ENCODE peak calls at places on chromosomes 6 and 20, in seven cellular contexts. N is progenitor cell of endocrine pancreas, J is RWPE1, M is tibial nerve, X is GM13976, S is A673, G is fibroblast of lung. H is an unnamed sample.

GRCh38 chr6:44004625-44005506 is 122.4 kb downstream of the MRPL14 start:
- DNase-seq in N (no peak), G (no peak), X (peak), S (peak), J (no peak), M (no peak), H (no peak)

GRCh38 chr6:46376562-46376969 is 114.7 kb downstream of the RCAN2 start:
- DNase-seq in S (no peak), M (no peak), G (no peak), X (peak), N (no peak), J (no peak), H (peak)

GRCh38 chr6:40807484-40807883 is 220.3 kb upstream of the LRFN2 start:
- DNase-seq in M (no peak), J (no peak), G (peak), N (no peak), X (no peak), S (no peak), H (no peak)

GRCh38 chr6:163413345-163414116 is 987 bp upstream of the QKI start:
- DNase-seq in J (peak), S (peak), G (peak), X (peak), N (peak), M (peak), H (peak)

GRCh38 chr6:26003102-26003694 is 40.6 kb downstream of the TRIM38 start:
- DNase-seq in G (peak), M (peak), S (peak), N (peak), J (peak), X (peak), H (no peak)

GRCh38 chr6:155418017-155418749 is 37.5 kb downstream of the NOX3 start:
- DNase-seq in J (peak), N (no peak), X (peak), S (peak), M (peak), G (peak), H (no peak)

GRCh38 chr20:33687370-33687915 is 1.3 kb upstream of the E2F1 start:
- DNase-seq in M (no peak), S (no peak), J (no peak), G (peak), N (no peak), X (no peak), H (no peak)

GRCh38 chr20:51763965-51764602 is 4.1 kb downstream of the ATP9A start:
- DNase-seq in X (no peak), N (no peak), J (no peak), G (peak), M (no peak), S (no peak), H (no peak)

GRCh38 chr6:155638200-155638599 is 182.6 kb upstream of the NOX3 start:
- DNase-seq in S (no peak), M (no peak), N (no peak), J (no peak), X (no peak), G (no peak), H (no peak)

GRCh38 chr20:25063981-25064380 is 6.0 kb upstream of the ACSS1 start:
- DNase-seq in N (no peak), S (no peak), M (no peak), J (no peak), G (no peak), X (no peak), H (no peak)

GRCh38 chr6:24936641-24937317 is 1.0 kb upstream of the RIPOR2 start:
- DNase-seq in M (no peak), S (no peak), J (no peak), G (peak), N (no peak), X (peak), H (no peak)

GRCh38 chr6:111605100-111605748 is 454 bp downstream of the TRAF3IP2 start:
- DNase-seq in N (no peak), S (peak), M (peak), J (peak), G (peak), X (peak), H (peak)

GRCh38 chr6:43334466-43335095 is 26.0 kb upstream of the CRIP3 start:
- DNase-seq in S (peak), X (no peak), N (no peak), M (no peak), J (peak), G (peak), H (no peak)

GRCh38 chr6:112432853-112433252 is 85.7 kb downstream of the RFPL4B start:
- DNase-seq in M (no peak), J (no peak), G (no peak), N (no peak), S (no peak), X (no peak), H (no peak)

GRCh38 chr6:162568266-162568665 is 159.3 kb downstream of the PRKN start:
- DNase-seq in X (no peak), N (no peak), G (no peak), S (no peak), M (no peak), J (no peak), H (no peak)

GRCh38 chr6:108959972-108960582 is 111.9 kb downstream of the ARMC2 start:
- DNase-seq in M (no peak), X (no peak), G (no peak), S (no peak), J (no peak), N (no peak), H (no peak)

GRCh38 chr6:170160031-170160627 is 130.7 kb downstream of the DLL1 start:
- DNase-seq in S (no peak), J (no peak), X (no peak), N (no peak), G (no peak), M (no peak), H (no peak)

GRCh38 chr6:124882580-124883393 is 79.5 kb upstream of the RNF217 start:
- DNase-seq in N (no peak), X (no peak), S (peak), M (no peak), G (peak), J (no peak), H (no peak)

GRCh38 chr6:125014157-125014957 is 52.1 kb downstream of the RNF217 start:
- DNase-seq in J (peak), G (peak), N (no peak), X (no peak), S (peak), M (no peak), H (no peak)

GRCh38 chr6:18388252-18388651 is 1.1 kb downstream of the RNF144B start:
- DNase-seq in N (no peak), J (peak), M (no peak), X (no peak), S (no peak), G (no peak), H (no peak)

GRCh38 chr6:146915671-146916127 is 288.5 kb upstream of the STXBP5 start:
- DNase-seq in S (no peak), X (no peak), G (peak), M (no peak), N (no peak), J (no peak), H (no peak)

GRCh38 chr20:57397693-57398108 is 6.5 kb downstream of the RBM38 start:
- DNase-seq in X (peak), G (no peak), M (no peak), N (no peak), S (no peak), J (no peak), H (peak)

GRCh38 chr6:53347921-53348435 is 772 bp downstream of the ELOVL5 start:
- DNase-seq in S (peak), N (peak), G (peak), M (no peak), J (peak), X (peak), H (no peak)

GRCh38 chr6:53903357-53903756 is 108.6 kb downstream of the LRRC1 start:
- DNase-seq in J (no peak), S (no peak), G (no peak), X (no peak), M (no peak), N (no peak), H (no peak)

GRCh38 chr6:99111590-99111989 is 163.8 kb upstream of the FBXL4 start:
- DNase-seq in M (no peak), G (no peak), N (no peak), X (no peak), J (no peak), S (no peak), H (no peak)

GRCh38 chr20:60371456-60371855 is 413.2 kb downstream of the CDH26 start:
- DNase-seq in X (no peak), J (no peak), S (no peak), N (no peak), M (no peak), G (no peak), H (no peak)

GRCh38 chr20:51100617-51101016 is 77.7 kb upstream of the KCNG1 start:
- DNase-seq in X (no peak), J (no peak), S (no peak), M (no peak), N (no peak), G (no peak), H (no peak)

GRCh38 chr20:44745560-44746366 is at the start of gene KCNK15:
- DNase-seq in J (no peak), S (no peak), X (peak), N (peak), M (no peak), G (peak), H (peak)

GRCh38 chr6:10404799-10405524 is 9.9 kb downstream of the TFAP2A start:
- DNase-seq in X (no peak), J (peak), S (no peak), M (no peak), N (no peak), G (no peak), H (no peak)

GRCh38 chr6:52286798-52287432 is 2.4 kb upstream of the MCM3 start:
- DNase-seq in N (peak), M (peak), S (peak), G (peak), J (peak), X (peak), H (no peak)

GRCh38 chr6:39102024-39102820 is 12.8 kb downstream of the SAYSD1 start:
- DNase-seq in N (peak), S (no peak), G (peak), M (no peak), J (no peak), X (peak), H (no peak)

GRCh38 chr6:132733814-132734213 is 20.0 kb upstream of the VNN1 start:
- DNase-seq in M (no peak), J (no peak), N (no peak), S (no peak), G (no peak), X (no peak), H (no peak)

GRCh38 chr6:129565331-129565730 is 144.6 kb downstream of the ARHGAP18 start:
- DNase-seq in X (no peak), N (no peak), M (no peak), G (no peak), S (no peak), J (no peak), H (no peak)

GRCh38 chr20:35207950-35208611 is 18.4 kb upstream of the MMP24 start:
- DNase-seq in S (peak), M (peak), X (peak), J (peak), N (peak), G (peak), H (peak)

GRCh38 chr20:46712056-46712636 is 2.7 kb downstream of the SLC2A10 start:
- DNase-seq in X (no peak), N (no peak), S (no peak), G (no peak), J (no peak), M (no peak), H (no peak)

GRCh38 chr20:46713957-46714834 is 4.7 kb downstream of the SLC2A10 start:
- DNase-seq in S (no peak), M (no peak), N (no peak), J (no peak), X (no peak), G (no peak), H (no peak)

GRCh38 chr20:46720019-46720418 is 10.6 kb downstream of the SLC2A10 start:
- DNase-seq in M (no peak), X (no peak), J (no peak), N (no peak), G (peak), S (no peak), H (no peak)

GRCh38 chr20:46717818-46718541 is 8.5 kb downstream of the SLC2A10 start:
- DNase-seq in G (no peak), S (no peak), J (no peak), X (no peak), N (no peak), M (no peak), H (no peak)

GRCh38 chr20:46715292-46715756 is 5.9 kb downstream of the SLC2A10 start:
- DNase-seq in X (no peak), N (no peak), S (no peak), G (peak), M (peak), J (peak), H (no peak)
- TF ChIP-seq CTCF in X (no peak), N (no peak), S (no peak), G (peak), M (no peak), J (peak), H (no peak)

GRCh38 chr6:14386263-14386981 is 268.9 kb downstream of the CD83 start:
- DNase-seq in X (no peak), M (no peak), G (no peak), S (no peak), N (no peak), J (no peak), H (no peak)
- TF ChIP-seq CTCF in X (no peak), M (no peak), G (no peak), S (no peak), N (no peak), J (no peak), H (no peak)

GRCh38 chr6:161418458-161418945 is 144.6 kb upstream of the AGPAT4 start:
- DNase-seq in X (peak), G (peak), S (peak), N (peak), J (peak), M (peak), H (no peak)
- TF ChIP-seq CTCF in X (peak), G (peak), S (peak), N (peak), J (peak), M (peak), H (peak)

GRCh38 chr6:139135578-139136545 is 982 bp downstream of the HECA start:
- DNase-seq in M (no peak), N (peak), G (no peak), J (peak), X (peak), S (peak), H (peak)
- TF ChIP-seq CTCF in M (no peak), N (peak), G (no peak), J (no peak), X (no peak), S (no peak), H (no peak)

GRCh38 chr20:17228624-17229061 is 1.8 kb downstream of the PCSK2 start:
- DNase-seq in M (no peak), N (peak), X (no peak), J (no peak), S (peak), G (no peak), H (no peak)
- TF ChIP-seq CTCF in M (no peak), N (no peak), X (no peak), J (no peak), S (peak), G (no peak), H (no peak)

GRCh38 chr6:34276191-34276590 is 27.4 kb upstream of the SMIM29 start:
- DNase-seq in X (no peak), M (no peak), S (no peak), J (no peak), N (no peak), G (no peak), H (no peak)

GRCh38 chr6:34273242-34273805 is 24.5 kb upstream of the SMIM29 start:
- DNase-seq in G (peak), N (no peak), M (no peak), X (peak), S (no peak), J (no peak), H (no peak)

GRCh38 chr6:34274129-34274528 is 25.3 kb upstream of the SMIM29 start:
- DNase-seq in N (no peak), G (no peak), J (no peak), S (no peak), M (no peak), X (no peak), H (no peak)

GRCh38 chr6:34275128-34275804 is 26.5 kb upstream of the SMIM29 start:
- DNase-seq in G (no peak), J (no peak), S (no peak), N (no peak), X (peak), M (no peak), H (no peak)

GRCh38 chr6:34272022-34272926 is 23.5 kb upstream of the SMIM29 start:
- DNase-seq in X (peak), N (no peak), S (no peak), G (no peak), M (no peak), J (no peak), H (no peak)
- TF ChIP-seq CTCF in X (no peak), N (no peak), S (no peak), G (no peak), M (no peak), J (no peak), H (no peak)

GRCh38 chr20:63238491-63239126 is 2.9 kb downstream of the BIRC7 start:
- DNase-seq in S (peak), J (no peak), N (no peak), G (no peak), X (no peak), M (no peak), H (no peak)

GRCh38 chr20:63235399-63235983 is at the start of gene BIRC7:
- DNase-seq in X (no peak), N (no peak), M (no peak), S (no peak), G (no peak), J (no peak), H (no peak)

GRCh38 chr20:63234693-63235398 is 859 bp upstream of the BIRC7 start:
- DNase-seq in G (no peak), N (peak), X (peak), S (no peak), J (peak), M (no peak), H (no peak)

GRCh38 chr20:63233924-63234323 is 1.8 kb upstream of the BIRC7 start:
- DNase-seq in S (no peak), G (no peak), N (no peak), M (no peak), X (no peak), J (no peak), H (no peak)

GRCh38 chr20:63236116-63236837 is 572 bp downstream of the BIRC7 start:
- DNase-seq in X (no peak), N (no peak), G (no peak), M (no peak), S (no peak), J (no peak), H (no peak)
- TF ChIP-seq CTCF in X (no peak), N (no peak), G (no peak), M (no peak), S (no peak), J (no peak), H (no peak)

GRCh38 chr20:23242556-23243180 is 107.9 kb upstream of the NXT1 start:
- DNase-seq in X (no peak), G (no peak), M (no peak), N (no peak), S (no peak), J (no peak), H (no peak)

GRCh38 chr20:23243791-23244190 is 106.8 kb upstream of the NXT1 start:
- DNase-seq in G (no peak), N (no peak), X (no peak), J (no peak), M (no peak), S (no peak), H (no peak)

GRCh38 chr20:23245553-23246128 is 105.0 kb upstream of the NXT1 start:
- DNase-seq in S (no peak), N (peak), J (no peak), G (peak), X (peak), M (peak), H (no peak)

GRCh38 chr20:23244916-23245552 is 105.6 kb upstream of the NXT1 start:
- DNase-seq in M (no peak), X (no peak), S (no peak), G (no peak), J (no peak), N (no peak), H (no peak)

DNA sequence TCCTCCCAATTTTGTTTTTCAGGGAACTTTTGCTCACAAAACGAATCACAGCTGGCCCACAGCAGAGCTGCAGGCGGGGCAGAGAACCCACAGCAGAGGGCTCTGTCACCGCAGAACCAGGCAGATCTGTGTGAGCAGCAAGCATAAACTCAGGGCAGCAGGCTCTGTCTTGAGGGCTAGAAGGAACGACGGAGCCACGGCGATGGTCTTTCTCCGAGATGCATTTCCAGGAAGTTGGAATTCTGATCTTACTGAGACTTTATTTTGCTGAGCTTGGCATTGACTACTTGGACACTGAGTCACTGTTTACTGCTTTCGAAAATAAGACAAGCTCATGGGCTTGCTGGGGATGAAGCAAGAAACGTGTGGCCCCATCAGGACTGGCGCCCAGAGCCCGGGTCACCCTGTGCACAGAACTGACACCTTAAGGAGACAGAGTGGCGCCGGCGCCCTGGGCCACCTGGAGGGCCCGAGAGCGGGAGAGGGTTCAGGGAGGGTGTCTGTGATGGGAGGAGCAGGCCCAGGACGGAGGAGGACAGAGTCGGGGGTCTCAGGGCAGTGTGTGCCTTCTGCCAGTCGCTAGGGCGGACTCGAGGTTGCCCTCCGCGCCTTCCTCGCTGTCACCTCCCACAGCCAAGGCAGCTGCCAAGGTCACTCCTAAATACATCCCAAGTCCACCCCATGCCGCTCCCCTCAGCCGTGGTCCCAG is 106.2 kb upstream of the NXT1 start:
- DNase-seq in S (no peak), J (no peak), G (no peak), X (no peak), N (no peak), M (no peak), H (no peak)
- TF ChIP-seq CTCF in S (no peak), J (no peak), G (peak), X (no peak), N (no peak), M (no peak), H (no peak)

H was measured in activated B cell treated with CpG ODN at 0.5 μM for 24 hours.